ENCODE peak calls at places on chromosome 21, in eight cellular contexts. Q is nephron progenitor cell; A is lower lobe of right lung; X is tibial artery; H is CD4-positive, alpha-beta T cell; R is cardiac muscle cell; O is esophagus muscularis mucosa; J is H1. L is an unnamed sample.

GRCh38 chr21:28776251-28776650 is 216.4 kb downstream of the LTN1 start:
- DNase-seq in Q (no peak), O (no peak), J (no peak), X (no peak), A (no peak), H (no peak), R (peak; percentile 68), L (no peak)

GRCh38 chr21:46626536-46627302 is 8.8 kb upstream of the PRMT2 start:
- DNase-seq in A (no peak), J (no peak), R (no peak), H (peak; percentile 51), X (no peak), Q (no peak), O (no peak), L (no peak)

GRCh38 chr21:26144026-26144425 is 26.5 kb downstream of the APP start:
- DNase-seq in Q (no peak), A (no peak), O (no peak), R (no peak), H (no peak), X (no peak), J (no peak), L (no peak)

GRCh38 chr21:35366348-35367085 is 317.4 kb upstream of the RUNX1 start:
- DNase-seq in H (no peak), R (peak; percentile 96), Q (no peak), X (no peak), O (no peak), J (no peak), A (no peak), L (no peak)

GRCh38 chr21:25103500-25104207 is 503.6 kb downstream of the MRPL39 start:
- DNase-seq in Q (no peak), J (no peak), A (no peak), R (no peak), X (no peak), O (no peak), H (no peak), L (no peak)

GRCh38 chr21:43766734-43767497 is 9.2 kb downstream of the CSTB start:
- DNase-seq in J (no peak), H (no peak), A (no peak), Q (no peak), X (no peak), R (no peak), O (no peak), L (no peak)

GRCh38 chr21:43619856-43620255 is 39.4 kb downstream of the HSF2BP start:
- DNase-seq in Q (no peak), X (no peak), A (no peak), J (no peak), H (no peak), R (no peak), O (no peak), L (no peak)

GRCh38 chr21:26587621-26588260 is 14.7 kb upstream of the CYYR1 start:
- DNase-seq in X (no peak), O (no peak), Q (no peak), H (no peak), J (no peak), R (peak; percentile 74), A (no peak), L (no peak)

GRCh38 chr21:16330340-16331319 is 600.8 kb downstream of the USP25 start:
- DNase-seq in X (no peak), O (no peak), A (no peak), J (no peak), H (no peak), Q (peak; percentile 24), R (peak; percentile 88), L (no peak)

GRCh38 chr21:25457411-25457810 is 149.9 kb downstream of the MRPL39 start:
- DNase-seq in O (no peak), R (peak; percentile 52), H (no peak), X (no peak), A (no peak), Q (no peak), J (no peak), L (no peak)

GRCh38 chr21:37220433-37220980 is 46.6 kb downstream of the VPS26C start:
- DNase-seq in J (no peak), R (peak; percentile 57), A (no peak), H (no peak), Q (no peak), O (no peak), X (no peak), L (no peak)

GRCh38 chr21:37219766-37220432 is 47.2 kb downstream of the VPS26C start:
- DNase-seq in H (peak; percentile 8), O (no peak), X (no peak), Q (no peak), J (no peak), R (peak; percentile 11), A (no peak), L (no peak)

GRCh38 chr21:37223804-37224345 is 43.3 kb downstream of the VPS26C start:
- DNase-seq in O (no peak), X (no peak), J (no peak), R (no peak), A (no peak), Q (no peak), H (no peak), L (no peak)

GRCh38 chr21:37224861-37225260 is 42.3 kb downstream of the VPS26C start:
- DNase-seq in O (no peak), J (no peak), H (no peak), X (no peak), R (no peak), Q (no peak), A (no peak), L (no peak)

GRCh38 chr21:37220981-37221664 is 46.0 kb downstream of the VPS26C start:
- DNase-seq in O (peak; percentile 99), A (peak; percentile 99), J (peak; percentile 64), R (peak; percentile 94), H (peak; percentile 93), X (peak; percentile 95), Q (peak; percentile 70), L (peak; percentile 90)
- TF ChIP-seq CTCF in O (peak; percentile 56), A (peak; percentile 28), J (peak; percentile 35), R (peak; percentile 36), H (no peak), X (peak; percentile 26), Q (no peak), L (no peak)

GRCh38 chr21:37460196-37460595 is 93.6 kb downstream of the DYRK1A start:
- DNase-seq in J (no peak), Q (no peak), X (no peak), O (no peak), R (no peak), A (no peak), H (no peak), L (no peak)
- TF ChIP-seq CTCF in J (peak; percentile 40), Q (peak; percentile 26), X (no peak), O (no peak), R (peak; percentile 19), A (no peak), H (no peak), L (no peak)

DNA sequence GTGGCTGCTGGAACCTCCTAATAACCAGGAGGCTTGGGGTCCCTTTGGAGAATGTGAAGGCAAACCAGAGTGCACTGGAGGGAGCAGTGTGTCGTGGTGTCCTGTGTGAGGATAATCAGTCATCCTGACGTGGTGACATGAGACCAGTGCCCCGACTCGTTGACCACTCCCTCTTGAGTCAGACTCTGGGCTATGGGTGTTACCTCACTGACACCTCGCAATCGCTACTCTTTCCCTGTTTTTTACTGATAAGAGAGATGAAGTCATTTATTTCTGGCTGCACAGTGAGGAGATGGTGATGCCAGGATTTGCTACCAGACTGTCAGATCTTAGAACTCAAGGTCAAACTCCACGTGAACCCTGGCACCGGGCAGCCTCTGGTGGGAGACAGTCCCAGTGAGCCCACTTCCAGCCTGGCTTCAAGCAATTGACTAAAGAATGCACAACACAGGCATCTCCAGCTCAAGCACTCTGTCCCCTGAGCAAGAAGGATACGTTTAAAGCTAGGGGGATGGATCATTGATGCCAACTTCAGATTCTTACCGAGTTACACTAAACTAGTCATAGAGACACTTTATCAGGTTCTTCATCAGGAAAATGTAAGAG is 30.3 kb downstream of the UBASH3A start:
- DNase-seq in R (no peak), J (no peak), Q (no peak), O (no peak), A (no peak), H (no peak), X (no peak), L (no peak)
- TF ChIP-seq CTCF in R (no peak), J (no peak), Q (no peak), O (no peak), A (no peak), H (no peak), X (no peak), L (no peak)

DNA sequence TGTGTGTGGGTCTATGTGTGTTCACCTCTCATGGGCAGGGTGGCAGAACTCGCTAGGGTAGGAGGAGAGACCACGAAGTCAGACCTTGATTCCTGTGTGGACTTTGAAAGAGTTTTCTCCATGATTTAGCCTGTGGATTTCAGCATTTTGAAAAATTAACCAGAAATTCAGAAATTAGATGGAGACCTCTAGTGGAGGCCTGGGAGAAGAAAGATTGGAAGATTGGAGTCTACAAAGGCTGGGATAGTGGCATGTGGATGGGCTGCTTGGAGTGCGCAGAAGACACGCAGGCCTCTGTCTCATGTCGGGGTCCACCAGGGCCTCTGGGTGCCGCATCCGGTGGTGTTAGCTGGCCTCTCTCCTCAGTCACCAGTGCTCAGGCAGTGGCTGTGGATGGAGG is 18.9 kb upstream of the IGSF5 start:
- DNase-seq in H (no peak), X (no peak), O (no peak), R (no peak), A (no peak), Q (no peak), J (no peak), L (no peak)
- TF ChIP-seq CTCF in H (no peak), X (no peak), O (no peak), R (no peak), A (no peak), Q (no peak), J (no peak), L (no peak)

DNA sequence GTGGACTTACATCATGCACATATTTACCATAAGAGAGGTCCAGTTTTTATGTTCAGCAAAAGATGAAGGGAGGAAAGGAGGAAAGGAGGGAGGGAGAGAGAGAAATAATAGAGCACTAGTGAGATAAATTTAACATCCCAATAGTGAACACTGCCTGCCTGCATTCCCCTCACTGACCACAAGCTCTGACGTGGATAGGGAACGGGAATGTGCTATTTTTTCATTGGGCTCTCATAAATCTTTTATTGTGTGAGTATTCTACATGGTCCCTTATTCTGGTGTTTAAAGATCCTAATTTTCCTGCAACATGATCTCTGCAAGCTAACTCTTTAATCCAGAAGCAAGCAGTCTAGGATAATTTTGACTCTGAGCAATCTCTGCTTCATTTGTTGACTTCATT is 82.2 kb downstream of the TTC3 start:
- DNase-seq in O (no peak), X (no peak), H (no peak), R (no peak), A (no peak), J (no peak), Q (no peak), L (no peak)
- TF ChIP-seq CTCF in O (no peak), X (no peak), H (no peak), R (no peak), A (no peak), J (no peak), Q (no peak), L (no peak)

DNA sequence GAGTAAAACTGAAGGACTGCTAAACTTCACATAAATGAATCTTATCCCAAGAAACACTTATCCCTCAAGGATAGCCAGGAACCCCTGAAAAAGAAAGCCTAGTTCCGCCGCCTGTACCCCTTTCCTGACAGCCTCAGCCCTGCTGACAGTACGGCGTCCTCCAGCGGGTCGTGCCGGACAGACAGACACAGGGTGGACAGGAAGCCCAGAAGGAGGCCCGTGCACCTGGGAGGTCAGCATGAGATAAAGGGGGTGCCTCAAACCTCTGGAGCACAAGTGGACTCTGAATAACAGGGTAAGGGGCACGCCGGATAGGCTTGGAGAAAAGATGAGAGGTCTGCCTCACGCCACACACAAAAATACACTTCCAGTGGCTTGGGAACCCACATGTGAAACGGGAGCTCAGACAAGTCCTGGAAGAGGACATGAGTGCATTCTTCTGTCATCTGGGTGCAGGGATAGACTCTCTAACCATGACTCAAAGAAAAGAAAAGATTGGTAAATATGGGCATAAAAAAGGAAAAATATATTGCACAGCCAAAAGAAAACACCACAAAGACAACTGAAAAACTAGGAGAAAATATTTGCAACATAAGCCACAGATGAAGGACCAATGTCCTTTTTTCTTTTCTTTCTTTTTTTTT is 17.3 kb upstream of the ADARB1 start:
- DNase-seq in R (no peak), A (no peak), J (no peak), Q (no peak), H (no peak), X (peak; percentile 49), O (no peak), L (no peak)
- TF ChIP-seq CTCF in R (no peak), A (no peak), J (no peak), Q (no peak), H (no peak), X (no peak), O (no peak), L (no peak)

L was measured in activated B cell treated with CpG ODN at 0.5 μM for 24 hours.